ENCODE peak calls at places on chromosomes 12 and 14, in eight cellular contexts. Q is uterus, K is prostate gland, W is OCI-LY7, G is astrocyte, J is transverse colon, E is pancreas, X is right cardiac atrium. D is an unnamed sample. For H3K4me1 and H3K9me3, the result is how much of the 10 kb centered on the place peaks cover.

GRCh38 chr12:118983147-118983824 is 1.9 kb downstream of the SRRM4 start:
- DNase-seq in Q (no peak), K (no peak), W (no peak), G (no peak), J (no peak), E (no peak), X (no peak), D (no peak)

GRCh38 chr14:90624732-90625444 is 191.3 kb downstream of the TTC7B start:
- DNase-seq in Q (no peak), K (peak), W (no peak), G (no peak), J (no peak), E (no peak), X (no peak), D (no peak)

GRCh38 chr14:26216797-26217196 is 381.0 kb downstream of the NOVA1 start:
- DNase-seq in Q (no peak), K (no peak), W (no peak), G (no peak), J (no peak), E (no peak), X (no peak), D (no peak)

GRCh38 chr12:130301577-130301976 is 36.1 kb upstream of the PIWIL1 start:
- DNase-seq in Q (no peak), K (no peak), W (no peak), G (no peak), J (no peak), E (no peak), X (no peak), D (no peak)

GRCh38 chr12:121240484-121241202 is 30.7 kb downstream of the P2RX4 start:
- DNase-seq in Q (peak), K (peak), W (no peak), G (no peak), J (peak), E (no peak), X (peak), D (peak)

GRCh38 chr14:81234268-81234667 is 13.5 kb upstream of the GTF2A1 start:
- DNase-seq in Q (no peak), K (no peak), W (no peak), G (no peak), J (no peak), E (no peak), X (no peak), D (no peak)

GRCh38 chr14:22122227-22123187 is 448.9 kb upstream of the OR4E1 start:
- DNase-seq in Q (no peak), K (no peak), W (peak), G (no peak), J (peak), E (no peak), X (no peak), D (no peak)

GRCh38 chr14:53670701-53671100 is 285.9 kb downstream of the BMP4 start:
- DNase-seq in Q (no peak), K (no peak), W (no peak), G (peak), J (no peak), E (no peak), X (no peak), D (no peak)

GRCh38 chr12:57091633-57092528 is 3.0 kb downstream of the NAB2 start:
- DNase-seq in Q (no peak), K (no peak), W (no peak), G (no peak), J (no peak), E (no peak), X (peak), D (no peak)
- H3K4me1 ChIP-seq in Q (under half), K (under half), W (under half), G (half or more), J (half or more), E (under half), X (under half), D (half or more)

GRCh38 chr14:42228611-42229010 is 621.9 kb downstream of the LRFN5 start:
- DNase-seq in Q (no peak), K (no peak), W (no peak), G (no peak), J (no peak), E (no peak), X (no peak), D (no peak)

GRCh38 chr14:42224053-42224888 is 617.6 kb downstream of the LRFN5 start:
- DNase-seq in Q (peak), K (peak), W (peak), G (peak), J (peak), E (peak), X (peak), D (no peak)

DNA sequence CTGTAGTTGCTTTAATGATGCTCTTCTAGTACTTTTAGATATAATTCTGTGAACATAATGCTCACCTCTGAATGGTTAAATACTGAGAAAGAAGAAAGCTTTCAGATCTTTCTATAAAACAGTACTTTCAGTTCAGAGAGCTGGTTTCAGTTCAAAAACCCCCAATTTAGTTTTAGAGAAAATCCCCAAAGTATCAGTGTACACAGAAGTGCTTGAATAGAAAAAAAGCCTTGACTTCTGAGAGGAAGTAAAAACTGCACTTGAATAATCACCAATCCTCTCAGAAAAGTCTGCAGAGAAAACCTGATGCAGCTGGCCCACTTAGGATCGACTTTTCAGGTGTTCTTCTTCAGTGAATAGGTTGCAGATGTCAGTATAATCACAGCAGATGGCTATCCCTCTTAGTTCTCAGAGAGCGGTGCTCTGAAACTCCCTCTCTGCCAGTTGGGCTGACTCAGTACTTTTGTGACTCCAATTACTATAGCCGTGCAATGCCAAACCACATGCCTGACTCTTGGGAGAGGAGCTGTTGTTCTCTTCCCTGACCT is 616.3 kb downstream of the LRFN5 start:
- DNase-seq in Q (no peak), K (no peak), W (peak), G (peak), J (peak), E (no peak), X (no peak), D (peak)
- H3K9me3 ChIP-seq in Q (under half), K (under half), W (under half), G (under half), J (under half), E (under half), X (under half), D (under half)

GRCh38 chr14:103124501-103125001 is 1.3 kb downstream of the TNFAIP2 start:
- DNase-seq in Q (no peak), K (no peak), W (no peak), G (no peak), J (no peak), E (no peak), X (peak), D (no peak)
- H3K4me1 ChIP-seq in Q (under half), K (under half), W (under half), G (under half), J (half or more), E (under half), X (under half), D (half or more)

GRCh38 chr14:32883189-32883588 is 55.5 kb upstream of the NPAS3 start:
- DNase-seq in Q (no peak), K (no peak), W (no peak), G (no peak), J (no peak), E (no peak), X (no peak), D (no peak)
- H3K9me3 ChIP-seq in Q (under half), K (under half), W (under half), G (under half), J (under half), E (under half), X (under half), D (under half)

DNA sequence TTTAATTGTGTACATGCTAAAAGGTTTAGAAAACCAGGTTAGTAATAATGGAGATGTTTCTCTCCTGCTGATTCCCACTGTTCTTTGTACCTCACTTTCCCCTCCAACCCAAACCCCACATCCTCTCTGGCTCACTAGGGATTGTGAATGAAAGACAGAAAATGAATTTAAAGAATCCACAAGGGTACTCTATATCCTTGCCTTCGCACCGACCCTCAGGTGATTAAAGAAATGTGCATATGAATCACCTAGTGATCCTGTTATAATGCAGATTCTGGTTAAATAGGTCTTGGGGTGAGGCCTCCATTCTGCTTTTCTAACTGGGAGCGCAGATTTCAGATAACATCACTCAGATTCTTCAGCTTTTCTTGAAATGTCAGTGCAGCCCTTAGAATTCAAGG is 84.3 kb upstream of the OTX2 start:
- DNase-seq in Q (no peak), K (no peak), W (no peak), G (no peak), J (no peak), E (no peak), X (no peak), D (no peak)
- H3K4me1 ChIP-seq in Q (under half), K (under half), W (under half), G (under half), J (under half), E (under half), X (under half), D (under half)

D was measured in heart right ventricle.